ENCODE peak calls at places on chromosomes 4 and X, in five cellular contexts. One of them, this sample, is unnamed.
A peak's percentile ranks its signal among the peaks of the same experiment; 100 is the strongest.

GRCh38 chrX:14032383-14032782 is 2.7 kb upstream of the GEMIN8 start:
- DNase-seq in breast epithelium: no peak
- DNase-seq in upper lobe of right lung: no peak
- DNase-seq in spleen: no peak
- DNase-seq in psoas muscle: no peak
- DNase-seq in this sample: no peak

GRCh38 chrX:6384391-6384790 is 150.5 kb downstream of the VCX3A start:
- DNase-seq in upper lobe of right lung: no peak
- DNase-seq in spleen: no peak
- DNase-seq in psoas muscle: no peak
- DNase-seq in breast epithelium: no peak
- DNase-seq in this sample: no peak

GRCh38 chrX:71301195-71301924 is at the start of gene ITGB1BP2:
- DNase-seq in psoas muscle: no peak
- DNase-seq in breast epithelium: no peak
- DNase-seq in spleen: no peak
- DNase-seq in upper lobe of right lung: no peak
- DNase-seq in this sample: peak; percentile 47

GRCh38 chr4:78565971-78566372 is 14.4 kb downstream of the ANXA3 start:
- DNase-seq in psoas muscle: no peak
- DNase-seq in breast epithelium: no peak
- DNase-seq in upper lobe of right lung: no peak
- DNase-seq in spleen: no peak
- DNase-seq in this sample: no peak

GRCh38 chr4:185740471-185740873 is 71.5 kb downstream of the SORBS2 start:
- DNase-seq in psoas muscle: no peak
- DNase-seq in breast epithelium: no peak
- DNase-seq in spleen: no peak
- DNase-seq in upper lobe of right lung: no peak
- DNase-seq in this sample: no peak

GRCh38 chrX:52349681-52350080 is 19.1 kb upstream of the XAGE2 start:
- DNase-seq in spleen: no peak
- DNase-seq in psoas muscle: no peak
- DNase-seq in upper lobe of right lung: no peak
- DNase-seq in breast epithelium: no peak
- DNase-seq in this sample: no peak

GRCh38 chrX:74535633-74536141 is 78.7 kb downstream of the RLIM start:
- DNase-seq in psoas muscle: peak; percentile 92
- DNase-seq in breast epithelium: peak; percentile 67
- DNase-seq in spleen: peak; percentile 83
- DNase-seq in upper lobe of right lung: peak; percentile 73
- DNase-seq in this sample: peak; percentile 74

GRCh38 chrX:72572248-72573157 is at the start of gene HDAC8:
- DNase-seq in spleen: peak; percentile 80
- DNase-seq in upper lobe of right lung: peak; percentile 80
- DNase-seq in psoas muscle: peak; percentile 76
- DNase-seq in breast epithelium: peak; percentile 31
- DNase-seq in this sample: peak; percentile 63

GRCh38 chr4:90215286-90215685 is 88.1 kb downstream of the CCSER1 start:
- DNase-seq in spleen: no peak
- DNase-seq in breast epithelium: no peak
- DNase-seq in psoas muscle: no peak
- DNase-seq in upper lobe of right lung: no peak
- DNase-seq in this sample: no peak

GRCh38 chr4:102832105-102832504 is 4.8 kb upstream of the UBE2D3 start:
- DNase-seq in spleen: no peak
- DNase-seq in breast epithelium: no peak
- DNase-seq in upper lobe of right lung: no peak
- DNase-seq in psoas muscle: no peak
- DNase-seq in this sample: no peak

GRCh38 chr4:185020293-185020808 is 2.1 kb downstream of the HELT start:
- DNase-seq in psoas muscle: no peak
- DNase-seq in upper lobe of right lung: no peak
- DNase-seq in spleen: no peak
- DNase-seq in breast epithelium: no peak
- DNase-seq in this sample: no peak

GRCh38 chr4:75633846-75634245 is 3.5 kb upstream of the CDKL2 start:
- DNase-seq in psoas muscle: no peak
- DNase-seq in upper lobe of right lung: no peak
- DNase-seq in breast epithelium: no peak
- DNase-seq in spleen: no peak
- DNase-seq in this sample: no peak

GRCh38 chr4:139900964-139901376 is 235.4 kb downstream of the MGST2 start:
- DNase-seq in upper lobe of right lung: no peak
- DNase-seq in breast epithelium: no peak
- DNase-seq in psoas muscle: no peak
- DNase-seq in spleen: no peak
- DNase-seq in this sample: no peak

GRCh38 chr4:138330531-138330930 is 88.4 kb upstream of the SLC7A11 start:
- DNase-seq in breast epithelium: no peak
- DNase-seq in upper lobe of right lung: no peak
- DNase-seq in psoas muscle: no peak
- DNase-seq in spleen: no peak
- DNase-seq in this sample: no peak

GRCh38 chrX:3461824-3462508 is 115.5 kb upstream of the MXRA5 start:
- DNase-seq in spleen: no peak
- DNase-seq in breast epithelium: no peak
- DNase-seq in upper lobe of right lung: no peak
- DNase-seq in psoas muscle: no peak
- DNase-seq in this sample: no peak

GRCh38 chrX:15619053-15619772 is 18.5 kb upstream of the ACE2 start:
- DNase-seq in spleen: no peak
- DNase-seq in psoas muscle: no peak
- DNase-seq in breast epithelium: peak; percentile 45
- DNase-seq in upper lobe of right lung: no peak
- DNase-seq in this sample: no peak

GRCh38 chrX:21741378-21741777 is 16.5 kb downstream of the SMPX start:
- DNase-seq in spleen: no peak
- DNase-seq in breast epithelium: no peak
- DNase-seq in upper lobe of right lung: no peak
- DNase-seq in psoas muscle: no peak
- DNase-seq in this sample: no peak

GRCh38 chr4:125368684-125369083 is 53.9 kb downstream of the FAT4 start:
- DNase-seq in upper lobe of right lung: no peak
- DNase-seq in spleen: no peak
- DNase-seq in breast epithelium: no peak
- DNase-seq in psoas muscle: no peak
- DNase-seq in this sample: no peak

GRCh38 chr4:106048250-106048931 is 153.1 kb downstream of the NPNT start:
- DNase-seq in spleen: no peak
- DNase-seq in psoas muscle: no peak
- DNase-seq in upper lobe of right lung: no peak
- DNase-seq in breast epithelium: no peak
- DNase-seq in this sample: no peak

GRCh38 chr4:23942491-23942890 is 52.6 kb upstream of the PPARGC1A start:
- DNase-seq in breast epithelium: no peak
- DNase-seq in upper lobe of right lung: no peak
- DNase-seq in spleen: no peak
- DNase-seq in psoas muscle: no peak
- DNase-seq in this sample: no peak

GRCh38 chrX:154384284-154384892 is 5.3 kb downstream of the EMD start:
- DNase-seq in upper lobe of right lung: no peak
- DNase-seq in breast epithelium: no peak
- DNase-seq in psoas muscle: no peak
- DNase-seq in spleen: no peak
- DNase-seq in this sample: peak; percentile 33

GRCh38 chrX:112874140-112874539 is 33.5 kb upstream of the AMOT start:
- DNase-seq in breast epithelium: no peak
- DNase-seq in psoas muscle: no peak
- DNase-seq in spleen: no peak
- DNase-seq in upper lobe of right lung: no peak
- DNase-seq in this sample: no peak

GRCh38 chr4:149684516-149684915 is 131.1 kb downstream of the IQCM start:
- DNase-seq in psoas muscle: no peak
- DNase-seq in spleen: no peak
- DNase-seq in breast epithelium: no peak
- DNase-seq in upper lobe of right lung: no peak
- DNase-seq in this sample: no peak

GRCh38 chr4:38694330-38694729 is 30.3 kb downstream of the KLF3 start:
- DNase-seq in spleen: no peak
- DNase-seq in breast epithelium: no peak
- DNase-seq in upper lobe of right lung: no peak
- DNase-seq in psoas muscle: no peak
- DNase-seq in this sample: no peak

GRCh38 chrX:56233682-56234081 is 1.5 kb downstream of the KLF8 start:
- DNase-seq in spleen: no peak
- DNase-seq in psoas muscle: peak; percentile 70
- DNase-seq in upper lobe of right lung: peak; percentile 80
- DNase-seq in breast epithelium: peak; percentile 69
- DNase-seq in this sample: peak; percentile 21

GRCh38 chrX:116185163-116185562 is 14.6 kb downstream of the AGTR2 start:
- DNase-seq in spleen: no peak
- DNase-seq in upper lobe of right lung: no peak
- DNase-seq in breast epithelium: no peak
- DNase-seq in psoas muscle: no peak
- DNase-seq in this sample: no peak

GRCh38 chr4:177907736-177908424 is 465.6 kb upstream of the AGA start:
- DNase-seq in spleen: no peak
- DNase-seq in breast epithelium: no peak
- DNase-seq in psoas muscle: no peak
- DNase-seq in upper lobe of right lung: no peak
- DNase-seq in this sample: no peak

GRCh38 chr4:70195425-70195824 is at the start of gene ODAM:
- DNase-seq in breast epithelium: no peak
- DNase-seq in upper lobe of right lung: no peak
- DNase-seq in spleen: no peak
- DNase-seq in psoas muscle: no peak
- DNase-seq in this sample: no peak

GRCh38 chr4:185892165-185892564 is 80.2 kb upstream of the SORBS2 start:
- DNase-seq in psoas muscle: no peak
- DNase-seq in upper lobe of right lung: no peak
- DNase-seq in spleen: no peak
- DNase-seq in breast epithelium: no peak
- DNase-seq in this sample: no peak

GRCh38 chr4:110132822-110133719 is 65.3 kb downstream of the ELOVL6 start:
- DNase-seq in spleen: no peak
- DNase-seq in breast epithelium: no peak
- DNase-seq in psoas muscle: no peak
- DNase-seq in upper lobe of right lung: no peak
- DNase-seq in this sample: no peak

GRCh38 chrX:103310592-103311400 is at the start of gene BEX2:
- DNase-seq in breast epithelium: peak; percentile 84
- DNase-seq in spleen: peak; percentile 93
- DNase-seq in psoas muscle: no peak
- DNase-seq in upper lobe of right lung: peak; percentile 90
- DNase-seq in this sample: peak; percentile 61
- H3K4me3 ChIP-seq in breast epithelium: peak within 1 kb of the TSS; percentile 72
- H3K4me3 ChIP-seq in spleen: peak within 1 kb of the TSS; percentile 58
- H3K4me3 ChIP-seq in psoas muscle: peak within 1 kb of the TSS; percentile 57
- H3K4me3 ChIP-seq in upper lobe of right lung: peak within 1 kb of the TSS; percentile 51
- H3K4me3 ChIP-seq in this sample: peak within 1 kb of the TSS; percentile 22

GRCh38 chr4:95510145-95510544 is 38.6 kb downstream of the UNC5C start:
- DNase-seq in spleen: no peak
- DNase-seq in upper lobe of right lung: no peak
- DNase-seq in breast epithelium: no peak
- DNase-seq in psoas muscle: no peak
- DNase-seq in this sample: no peak
- TF ChIP-seq CTCF in spleen: no peak
- TF ChIP-seq CTCF in upper lobe of right lung: peak; percentile 67
- TF ChIP-seq CTCF in breast epithelium: peak; percentile 51
- TF ChIP-seq CTCF in psoas muscle: peak; percentile 39
- TF ChIP-seq CTCF in this sample: no peak

DNA sequence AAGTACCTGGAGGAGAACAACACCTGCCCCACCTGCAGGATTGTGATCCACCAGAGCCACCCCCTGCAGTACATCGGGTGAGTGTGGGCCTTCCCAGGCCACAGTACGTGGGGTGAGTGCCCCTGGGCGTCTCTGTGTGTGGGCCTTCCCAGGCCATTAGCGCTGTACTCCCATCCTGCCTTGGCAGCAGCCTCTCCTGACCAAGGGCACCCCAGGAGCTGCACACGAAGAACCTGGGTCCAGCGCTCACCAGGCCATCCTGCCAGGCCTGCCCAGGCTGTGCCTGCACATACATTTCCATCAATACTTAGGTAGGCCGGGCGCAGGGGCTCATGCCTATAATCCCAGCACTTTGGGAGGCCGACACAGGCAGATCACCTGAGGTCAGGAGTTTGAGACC is 29.3 kb downstream of the PCGF3 start:
- DNase-seq in spleen: no peak
- DNase-seq in breast epithelium: no peak
- DNase-seq in upper lobe of right lung: no peak
- DNase-seq in psoas muscle: peak; percentile 28
- DNase-seq in this sample: no peak
- H3K36me3 ChIP-seq in spleen: peaks cover 81% of the 10 kb centered on the region
- H3K36me3 ChIP-seq in breast epithelium: peaks cover 11% of the 10 kb centered on the region
- H3K36me3 ChIP-seq in upper lobe of right lung: peaks cover 72% of the 10 kb centered on the region
- H3K36me3 ChIP-seq in psoas muscle: peaks cover 69% of the 10 kb centered on the region
- H3K36me3 ChIP-seq in this sample: peaks cover 55% of the 10 kb centered on the region

GRCh38 chrX:107449490-107450175 is at the start of gene FRMPD3:
- DNase-seq in spleen: no peak
- DNase-seq in psoas muscle: no peak
- DNase-seq in breast epithelium: no peak
- DNase-seq in upper lobe of right lung: no peak
- DNase-seq in this sample: no peak
- H3K4me3 ChIP-seq in spleen: peak within 1 kb of the TSS; percentile 42
- H3K4me3 ChIP-seq in psoas muscle: peak within 1 kb of the TSS; percentile 49
- H3K4me3 ChIP-seq in breast epithelium: peak within 1 kb of the TSS; percentile 66
- H3K4me3 ChIP-seq in upper lobe of right lung: peak within 1 kb of the TSS; percentile 29
- H3K4me3 ChIP-seq in this sample: no peak within 1 kb of the TSS

DNA sequence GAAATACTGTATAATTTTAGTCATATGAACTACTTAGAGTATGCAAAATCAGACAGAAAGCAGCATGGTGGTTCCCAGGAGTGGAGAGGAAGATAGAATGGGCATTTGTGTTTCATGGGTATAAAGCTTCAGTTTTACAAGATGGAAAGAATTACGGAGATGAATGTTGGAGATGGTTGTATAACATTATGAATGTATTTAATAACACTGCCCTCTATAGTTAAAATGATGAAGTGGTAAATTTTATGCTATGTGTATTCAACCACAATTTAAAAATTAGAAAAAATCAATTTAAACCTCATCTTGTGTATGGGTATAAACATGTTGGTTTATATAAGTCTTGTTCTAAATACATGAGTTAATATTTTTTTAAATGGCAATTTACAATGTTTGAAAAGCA is 521.1 kb downstream of the FSTL5 start:
- DNase-seq in psoas muscle: no peak
- DNase-seq in upper lobe of right lung: no peak
- DNase-seq in breast epithelium: no peak
- DNase-seq in spleen: no peak
- DNase-seq in this sample: no peak
- TF ChIP-seq CTCF in psoas muscle: no peak
- TF ChIP-seq CTCF in upper lobe of right lung: no peak
- TF ChIP-seq CTCF in breast epithelium: no peak
- TF ChIP-seq CTCF in spleen: no peak
- TF ChIP-seq CTCF in this sample: no peak

This sample was measured in right lobe of liver.